ENCODE peak calls at places on chromosomes 13 and 19, in six cellular contexts. R is right lobe of liver; H is CD4-positive, CD25-positive, alpha-beta regulatory T cell; Q is effector memory CD4-positive, alpha-beta T cell; S is mesenchymal stem cell; W is uterus. V is an unnamed sample.

GRCh38 chr19:55435020-55435419 is 8.1 kb downstream of the SHISA7 start:
- DNase-seq in R (no peak), H (no peak), Q (no peak), S (no peak), W (no peak), V (no peak)

GRCh38 chr13:108897955-108898354 is 268.5 kb downstream of the MYO16 start:
- DNase-seq in R (no peak), H (no peak), Q (no peak), S (no peak), W (no peak), V (no peak)

GRCh38 chr13:112095354-112095753 is 28.4 kb downstream of the SOX1 start:
- DNase-seq in R (no peak), H (no peak), Q (no peak), S (no peak), W (no peak), V (no peak)

GRCh38 chr19:45448887-45449299 is 18.9 kb upstream of the FOSB start:
- DNase-seq in R (no peak), H (no peak), Q (peak; percentile 11), S (peak; percentile 70), W (no peak), V (no peak)

GRCh38 chr13:43293986-43294880 is 270.8 kb downstream of the DNAJC15 start:
- DNase-seq in R (no peak), H (no peak), Q (no peak), S (peak; percentile 74), W (no peak), V (peak; percentile 76)

GRCh38 chr19:339262-339887 is 5.2 kb downstream of the MIER2 start:
- DNase-seq in R (no peak), H (no peak), Q (no peak), S (no peak), W (no peak), V (peak; percentile 31)

GRCh38 chr19:45443462-45444317 is 20.0 kb upstream of the ERCC1 start:
- DNase-seq in R (peak; percentile 98), H (peak; percentile 53), Q (peak; percentile 52), S (peak; percentile 98), W (peak; percentile 95), V (peak; percentile 99)

GRCh38 chr19:2551172-2551863 is 75.4 kb downstream of the GADD45B start:
- DNase-seq in R (peak; percentile 13), H (no peak), Q (no peak), S (no peak), W (no peak), V (peak; percentile 43)

GRCh38 chr13:69903081-69903480 is 204.5 kb upstream of the ATXN8OS start:
- DNase-seq in R (no peak), H (no peak), Q (no peak), S (no peak), W (no peak), V (no peak)

GRCh38 chr19:17564783-17565182 is 9.3 kb downstream of the COLGALT1 start:
- DNase-seq in R (no peak), H (no peak), Q (no peak), S (no peak), W (no peak), V (no peak)

GRCh38 chr13:100154835-100155463 is 66.1 kb downstream of the PCCA start:
- DNase-seq in R (no peak), H (no peak), Q (no peak), S (no peak), W (no peak), V (no peak)

GRCh38 chr13:92807343-92807742 is 419.3 kb upstream of the GPC6 start:
- DNase-seq in R (no peak), H (no peak), Q (no peak), S (no peak), W (no peak), V (no peak)

GRCh38 chr13:21616205-21616604 is 12.2 kb upstream of the MICU2 start:
- DNase-seq in R (no peak), H (no peak), Q (no peak), S (no peak), W (no peak), V (no peak)

GRCh38 chr19:2426661-2427322 is 594 bp downstream of the TIMM13 start:
- DNase-seq in R (peak; percentile 61), H (peak; percentile 39), Q (peak; percentile 12), S (peak; percentile 49), W (no peak), V (peak; percentile 97)

GRCh38 chr19:31173991-31174390 is 175.2 kb downstream of the TSHZ3 start:
- DNase-seq in R (no peak), H (no peak), Q (no peak), S (no peak), W (no peak), V (no peak)

GRCh38 chr19:38635483-38636399 is 11.7 kb upstream of the ACTN4 start:
- DNase-seq in R (no peak), H (no peak), Q (no peak), S (no peak), W (no peak), V (peak; percentile 51)

GRCh38 chr13:63299995-63300394 is 1884.3 kb upstream of the PCDH20 start:
- DNase-seq in R (no peak), H (no peak), Q (no peak), S (peak; percentile 34), W (no peak), V (no peak)

GRCh38 chr19:18519962-18520847 is 1.7 kb downstream of the ELL start:
- DNase-seq in R (peak; percentile 79), H (peak; percentile 37), Q (peak; percentile 39), S (peak; percentile 92), W (peak; percentile 72), V (peak; percentile 94)

GRCh38 chr19:50290775-50291174 is 38.4 kb downstream of the KCNC3 start:
- DNase-seq in R (no peak), H (no peak), Q (no peak), S (no peak), W (no peak), V (no peak)

GRCh38 chr13:97780486-97780885 is 173.0 kb upstream of the IPO5 start:
- DNase-seq in R (no peak), H (no peak), Q (no peak), S (no peak), W (no peak), V (no peak)

DNA sequence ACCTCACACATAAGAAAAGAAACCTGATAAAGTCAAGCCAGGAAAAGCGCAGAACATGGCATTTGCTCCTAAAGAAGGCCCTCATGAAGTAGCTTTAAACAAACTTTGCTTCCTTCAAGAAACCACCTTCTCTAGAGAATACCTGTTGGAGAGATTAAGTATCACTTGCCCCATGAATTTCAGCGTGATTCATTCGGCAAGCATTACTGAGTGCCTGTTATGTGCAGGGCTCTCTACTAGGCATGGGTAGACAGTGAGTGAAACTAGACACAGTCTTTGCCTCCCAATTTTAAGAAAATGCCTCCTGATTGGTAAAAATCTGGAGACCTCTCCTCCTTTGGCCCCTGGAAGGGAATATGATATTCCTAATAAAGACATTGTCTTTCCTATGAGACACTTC is 475.8 kb upstream of the NBEA start:
- DNase-seq in R (no peak), H (no peak), Q (no peak), S (no peak), W (no peak), V (no peak)
- H3K4me1 ChIP-seq in R (no peaks in the 10 kb centered on the region), H (no peaks in the 10 kb centered on the region), Q (no peaks in the 10 kb centered on the region), S (no peaks in the 10 kb centered on the region), W (peaks cover 4% of the 10 kb centered on the region), V (peaks cover 6% of the 10 kb centered on the region)

GRCh38 chr13:114140909-114141255 is 8.5 kb upstream of the RASA3 start:
- DNase-seq in R (peak; percentile 39), H (no peak), Q (no peak), S (no peak), W (no peak), V (no peak)
- H3K4me1 ChIP-seq in R (no peaks in the 10 kb centered on the region), H (peaks cover 61% of the 10 kb centered on the region), Q (peaks cover 60% of the 10 kb centered on the region), S (peaks cover 24% of the 10 kb centered on the region), W (no peaks in the 10 kb centered on the region), V (peaks cover 3% of the 10 kb centered on the region)

DNA sequence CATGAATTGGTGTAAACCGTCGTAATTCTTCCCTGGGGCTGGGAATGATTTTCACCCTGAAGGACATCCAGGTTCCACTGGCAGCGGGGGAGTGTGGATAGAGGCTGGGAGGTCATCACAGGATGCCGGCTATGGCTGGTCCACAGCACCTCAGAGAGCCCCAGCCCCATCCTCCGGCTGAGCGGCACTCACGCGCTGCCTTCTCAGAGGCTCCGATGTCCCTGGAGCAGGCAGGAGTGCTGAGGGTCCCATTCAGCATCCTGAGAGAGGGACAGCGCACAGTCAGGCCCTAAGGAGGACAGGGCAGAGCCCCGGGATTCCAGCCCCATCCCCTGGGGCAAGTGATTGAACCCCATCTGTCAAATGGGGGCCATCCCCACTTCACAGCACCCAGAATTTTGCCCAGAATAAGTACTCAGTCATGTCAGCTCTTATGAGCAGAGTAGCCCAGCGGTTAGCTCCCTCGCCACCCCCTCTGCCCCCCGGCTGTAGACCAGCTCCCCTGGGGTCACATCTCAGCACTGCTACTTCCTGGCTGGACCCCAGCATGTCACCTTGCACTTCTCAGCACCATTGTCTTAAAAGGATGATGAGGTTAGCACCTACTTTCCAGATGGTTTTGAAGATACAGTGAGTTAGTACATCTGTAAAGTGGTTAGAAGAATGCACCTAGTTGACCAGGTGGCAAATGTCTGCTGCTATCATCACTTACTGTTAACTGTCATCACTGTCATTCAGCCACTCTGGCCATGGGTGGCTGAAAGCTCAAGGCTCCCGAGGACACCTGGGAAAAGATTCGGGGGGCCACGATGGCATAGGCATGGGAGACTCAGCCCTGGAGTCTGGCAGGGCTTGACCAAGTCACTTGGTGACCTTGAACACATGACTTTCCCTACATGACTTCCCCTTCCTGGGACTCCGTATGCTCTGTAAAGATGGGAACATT is 11.9 kb downstream of the GRAMD1A start:
- DNase-seq in R (no peak), H (no peak), Q (no peak), S (no peak), W (no peak), V (peak; percentile 51)
- H3K4me1 ChIP-seq in R (no peaks in the 10 kb centered on the region), H (peaks cover 50% of the 10 kb centered on the region), Q (peaks cover 55% of the 10 kb centered on the region), S (peaks cover 4% of the 10 kb centered on the region), W (peaks cover 8% of the 10 kb centered on the region), V (no peaks in the 10 kb centered on the region)

GRCh38 chr19:6531163-6531955 is 533 bp downstream of the TNFSF9 start:
- DNase-seq in R (no peak), H (no peak), Q (no peak), S (no peak), W (no peak), V (peak; percentile 42)

GRCh38 chr19:6529937-6530384 is 865 bp upstream of the TNFSF9 start:
- DNase-seq in R (no peak), H (no peak), Q (no peak), S (no peak), W (no peak), V (no peak)

GRCh38 chr19:6529351-6529750 is 1.5 kb upstream of the TNFSF9 start:
- DNase-seq in R (no peak), H (no peak), Q (no peak), S (no peak), W (no peak), V (no peak)

GRCh38 chr19:6531956-6532243 is 1.1 kb downstream of the TNFSF9 start:
- DNase-seq in R (no peak), H (no peak), Q (no peak), S (no peak), W (no peak), V (peak; percentile 68)

DNA sequence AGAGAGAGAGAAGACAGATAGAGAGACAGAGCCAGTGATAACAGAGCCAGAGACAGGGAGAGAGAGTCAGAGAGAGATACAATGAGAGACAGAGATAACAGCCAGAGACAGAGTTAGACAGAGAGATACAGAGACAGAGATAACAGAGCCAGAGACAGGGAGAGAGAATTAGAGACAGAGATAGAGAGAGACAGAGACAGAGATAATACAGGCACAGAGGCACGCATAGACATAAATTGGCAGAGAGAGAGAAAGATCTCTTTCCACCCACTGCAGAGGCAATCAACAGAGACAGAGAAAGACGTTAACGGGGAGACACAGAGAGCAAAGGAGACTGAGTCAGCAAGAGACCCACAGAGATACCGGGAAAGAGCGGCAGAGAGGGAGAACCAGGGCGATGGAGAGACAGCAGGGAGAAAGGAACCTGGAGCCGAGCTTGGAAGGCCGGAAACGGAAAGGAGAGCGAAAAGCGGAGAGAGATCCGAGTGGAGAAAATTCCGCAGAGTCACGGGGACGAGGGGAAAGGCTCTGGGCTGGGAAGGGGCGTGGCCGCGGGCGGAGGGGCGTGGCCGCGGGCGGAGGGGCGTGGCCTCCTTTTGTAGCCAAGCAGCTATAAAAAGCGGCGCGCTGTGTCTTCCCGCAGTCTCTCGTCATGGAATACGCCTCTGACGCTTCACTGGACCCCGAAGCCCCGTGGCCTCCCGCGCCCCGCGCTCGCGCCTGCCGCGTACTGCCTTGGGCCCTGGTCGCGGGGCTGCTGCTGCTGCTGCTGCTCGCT is at the start of gene TNFSF9:
- DNase-seq in R (peak; percentile 91), H (peak; percentile 77), Q (peak; percentile 68), S (peak; percentile 87), W (peak; percentile 80), V (peak; percentile 99)
- H3K4me1 ChIP-seq in R (no peaks in the 10 kb centered on the region), H (peaks cover 26% of the 10 kb centered on the region), Q (peaks cover 23% of the 10 kb centered on the region), S (peaks cover 31% of the 10 kb centered on the region), W (peaks cover 6% of the 10 kb centered on the region), V (peaks cover 13% of the 10 kb centered on the region)